ENCODE peak calls at places on chromosomes 3 and 15, in ten cellular contexts. L, Z, A, K, H, B, I, P, M and X are unnamed samples.

GRCh38 chr15:69170597-69170996 is 10.2 kb downstream of the GLCE start:
- DNase-seq in L (no peak), Z (no peak), A (no peak), K (no peak), H (no peak), B (no peak), I (no peak), P (no peak), M (no peak), X (no peak)

GRCh38 chr15:72472907-72473669 is 1.0 kb upstream of the ARIH1 start:
- DNase-seq in L (no peak), Z (no peak), A (no peak), K (no peak), H (no peak), B (peak), I (peak), P (no peak), M (no peak), X (no peak)

GRCh38 chr3:45874677-45875346 is 11.5 kb upstream of the CCR9 start:
- DNase-seq in L (no peak), Z (no peak), A (no peak), K (no peak), H (no peak), B (no peak), I (no peak), P (no peak), M (no peak), X (no peak)

GRCh38 chr3:132038198-132038825 is 3.5 kb upstream of the CPNE4 start:
- DNase-seq in L (no peak), Z (no peak), A (no peak), K (no peak), H (no peak), B (peak), I (peak), P (no peak), M (no peak), X (no peak)

GRCh38 chr3:61009025-61009424 is 242.2 kb downstream of the FHIT start:
- DNase-seq in L (no peak), Z (no peak), A (peak), K (no peak), H (no peak), B (no peak), I (peak), P (no peak), M (no peak), X (no peak)

GRCh38 chr3:151203053-151203420 is at the start of gene GPR171:
- DNase-seq in L (no peak), Z (no peak), A (no peak), K (peak), H (no peak), B (no peak), I (no peak), P (no peak), M (no peak), X (no peak)

GRCh38 chr3:104132566-104132997 is 1234.1 kb upstream of the ALCAM start:
- DNase-seq in L (no peak), Z (no peak), A (no peak), K (no peak), H (no peak), B (no peak), I (no peak), P (no peak), M (no peak), X (no peak)

GRCh38 chr3:134430950-134431445 is 54.8 kb downstream of the ANAPC13 start:
- DNase-seq in L (no peak), Z (no peak), A (no peak), K (no peak), H (no peak), B (no peak), I (no peak), P (no peak), M (no peak), X (no peak)

GRCh38 chr15:67880651-67881182 is 40.9 kb upstream of the RNU6-1 start:
- DNase-seq in L (no peak), Z (no peak), A (no peak), K (no peak), H (no peak), B (peak), I (no peak), P (peak), M (peak), X (no peak)

GRCh38 chr3:59498995-59499394 is 449.2 kb upstream of the CFAP20DC start:
- DNase-seq in L (no peak), Z (no peak), A (no peak), K (no peak), H (no peak), B (no peak), I (no peak), P (no peak), M (no peak), X (no peak)

GRCh38 chr3:119588112-119588511 is 8.8 kb downstream of the ADPRH start:
- DNase-seq in L (no peak), Z (peak), A (no peak), K (no peak), H (peak), B (no peak), I (no peak), P (peak), M (peak), X (no peak)

GRCh38 chr3:134197681-134198261 is 52.9 kb downstream of the RYK start:
- DNase-seq in L (no peak), Z (no peak), A (no peak), K (no peak), H (no peak), B (peak), I (peak), P (no peak), M (no peak), X (no peak)

GRCh38 chr3:153032891-153033290 is 129.1 kb upstream of the RAP2B start:
- DNase-seq in L (no peak), Z (no peak), A (no peak), K (no peak), H (no peak), B (no peak), I (no peak), P (no peak), M (no peak), X (no peak)

GRCh38 chr3:186668426-186668825 is 2.6 kb downstream of the HRG start:
- DNase-seq in L (no peak), Z (no peak), A (no peak), K (no peak), H (no peak), B (no peak), I (peak), P (no peak), M (no peak), X (no peak)

GRCh38 chr15:31235298-31236183 is 91.1 kb upstream of the KLF13 start:
- DNase-seq in L (no peak), Z (peak), A (peak), K (no peak), H (peak), B (peak), I (no peak), P (peak), M (peak), X (no peak)

GRCh38 chr15:98421419-98422085 is 226.8 kb upstream of the IGF1R start:
- DNase-seq in L (no peak), Z (peak), A (peak), K (peak), H (peak), B (peak), I (peak), P (peak), M (peak), X (peak)

GRCh38 chr15:38069506-38069905 is 135.1 kb downstream of the TMCO5A start:
- DNase-seq in L (no peak), Z (no peak), A (no peak), K (no peak), H (no peak), B (peak), I (no peak), P (peak), M (peak), X (no peak)

GRCh38 chr3:127456471-127457093 is 134.0 kb downstream of the TPRA1 start:
- DNase-seq in L (no peak), Z (no peak), A (peak), K (no peak), H (peak), B (no peak), I (peak), P (peak), M (peak), X (no peak)

GRCh38 chr3:129745253-129745652 is 138.8 kb upstream of the PLXND1 start:
- DNase-seq in L (no peak), Z (no peak), A (no peak), K (no peak), H (no peak), B (no peak), I (no peak), P (no peak), M (no peak), X (no peak)

GRCh38 chr15:89599021-89599420 is 23.8 kb downstream of the TICRR start:
- DNase-seq in L (no peak), Z (no peak), A (no peak), K (no peak), H (no peak), B (no peak), I (no peak), P (no peak), M (no peak), X (no peak)

GRCh38 chr3:127072221-127072771 is 89.4 kb downstream of the PLXNA1 start:
- DNase-seq in L (no peak), Z (no peak), A (peak), K (no peak), H (peak), B (no peak), I (no peak), P (no peak), M (no peak), X (no peak)

GRCh38 chr3:72848703-72849081 is 447 bp upstream of the SHQ1 start:
- DNase-seq in L (no peak), Z (no peak), A (no peak), K (no peak), H (no peak), B (no peak), I (no peak), P (no peak), M (no peak), X (no peak)

GRCh38 chr3:108029466-108029865 is 61.4 kb downstream of the CD47 start:
- DNase-seq in L (no peak), Z (no peak), A (no peak), K (no peak), H (no peak), B (no peak), I (no peak), P (no peak), M (no peak), X (no peak)

GRCh38 chr3:108088697-108089096 is 2.1 kb downstream of the CD47 start:
- DNase-seq in L (no peak), Z (no peak), A (no peak), K (no peak), H (no peak), B (no peak), I (no peak), P (no peak), M (no peak), X (no peak)

GRCh38 chr3:73502609-73503560 is 121.9 kb downstream of the PDZRN3 start:
- DNase-seq in L (peak), Z (peak), A (peak), K (peak), H (peak), B (peak), I (peak), P (peak), M (peak), X (peak)

GRCh38 chr3:172085557-172085895 is 46.1 kb downstream of the FNDC3B start:
- DNase-seq in L (no peak), Z (no peak), A (no peak), K (no peak), H (no peak), B (no peak), I (no peak), P (no peak), M (no peak), X (no peak)

GRCh38 chr3:112134335-112135124 is 1.5 kb upstream of the GCSAM start:
- DNase-seq in L (no peak), Z (no peak), A (no peak), K (no peak), H (no peak), B (no peak), I (peak), P (no peak), M (peak), X (no peak)

GRCh38 chr3:157064402-157064801 is 95.5 kb downstream of the CCNL1 start:
- DNase-seq in L (no peak), Z (no peak), A (no peak), K (no peak), H (no peak), B (no peak), I (peak), P (no peak), M (no peak), X (no peak)

GRCh38 chr3:157067114-157067513 is 92.8 kb downstream of the CCNL1 start:
- DNase-seq in L (no peak), Z (no peak), A (peak), K (peak), H (no peak), B (no peak), I (no peak), P (no peak), M (no peak), X (no peak)

GRCh38 chr3:157066335-157067071 is 93.4 kb downstream of the CCNL1 start:
- DNase-seq in L (no peak), Z (no peak), A (peak), K (no peak), H (no peak), B (no peak), I (no peak), P (no peak), M (no peak), X (peak)

GRCh38 chr3:157063926-157064325 is 96.0 kb downstream of the CCNL1 start:
- DNase-seq in L (no peak), Z (no peak), A (no peak), K (no peak), H (no peak), B (no peak), I (no peak), P (no peak), M (no peak), X (no peak)

DNA sequence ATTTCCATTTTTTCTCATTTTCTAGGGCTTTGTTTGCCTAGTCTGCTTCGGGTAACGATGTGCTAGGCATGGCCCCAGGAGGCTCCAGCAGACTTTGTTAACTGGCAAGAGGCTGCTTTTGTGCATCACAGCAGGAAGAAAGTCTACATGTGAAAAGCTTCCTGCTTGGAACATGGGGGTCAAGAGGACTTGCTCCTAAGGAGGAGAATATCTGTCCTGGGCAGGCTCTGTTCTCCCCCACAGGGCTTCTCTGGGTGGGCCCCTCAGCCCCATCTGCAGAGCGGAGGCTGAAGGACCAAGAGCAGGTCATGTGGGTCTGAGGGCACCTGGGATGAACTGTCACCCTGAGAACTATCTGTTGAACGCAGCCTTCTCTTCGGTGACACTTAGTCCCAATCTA is 94.7 kb downstream of the CCNL1 start:
- DNase-seq in L (no peak), Z (no peak), A (peak), K (no peak), H (no peak), B (no peak), I (peak), P (no peak), M (no peak), X (no peak)
- H3K27ac ChIP-seq in L (peak), Z (no peak), A (no peak), K (no peak), H (no peak), B (no peak), I (no peak), P (no peak), M (no peak), X (no peak)

GRCh38 chr3:30665539-30665938 is 59.1 kb downstream of the TGFBR2 start:
- DNase-seq in L (no peak), Z (no peak), A (no peak), K (no peak), H (no peak), B (no peak), I (no peak), P (no peak), M (no peak), X (no peak)

GRCh38 chr3:30666564-30667249 is 60.3 kb downstream of the TGFBR2 start:
- DNase-seq in L (no peak), Z (no peak), A (no peak), K (no peak), H (no peak), B (no peak), I (peak), P (no peak), M (no peak), X (no peak)

GRCh38 chr3:30664884-30665283 is 58.5 kb downstream of the TGFBR2 start:
- DNase-seq in L (no peak), Z (no peak), A (no peak), K (no peak), H (no peak), B (no peak), I (no peak), P (no peak), M (no peak), X (no peak)

GRCh38 chr3:30668051-30668609 is 61.7 kb downstream of the TGFBR2 start:
- DNase-seq in L (no peak), Z (no peak), A (no peak), K (no peak), H (no peak), B (no peak), I (peak), P (no peak), M (no peak), X (no peak)

GRCh38 chr3:30667250-30667585 is 60.8 kb downstream of the TGFBR2 start:
- DNase-seq in L (no peak), Z (no peak), A (no peak), K (no peak), H (no peak), B (no peak), I (peak), P (no peak), M (no peak), X (no peak)
- H3K27ac ChIP-seq in L (no peak), Z (peak), A (peak), K (no peak), H (no peak), B (peak), I (no peak), P (no peak), M (no peak), X (peak)

GRCh38 chr3:193844472-193844871 is 251.5 kb downstream of the OPA1 start:
- DNase-seq in L (no peak), Z (no peak), A (no peak), K (no peak), H (no peak), B (no peak), I (no peak), P (no peak), M (no peak), X (no peak)
- H3K27ac ChIP-seq in L (no peak), Z (no peak), A (no peak), K (no peak), H (no peak), B (peak), I (no peak), P (no peak), M (peak), X (no peak)

GRCh38 chr3:30306896-30307295 is 299.5 kb upstream of the TGFBR2 start:
- DNase-seq in L (no peak), Z (no peak), A (no peak), K (no peak), H (no peak), B (no peak), I (no peak), P (no peak), M (no peak), X (no peak)
- H3K27ac ChIP-seq in L (no peak), Z (no peak), A (no peak), K (no peak), H (no peak), B (no peak), I (no peak), P (no peak), M (no peak), X (no peak)

DNA sequence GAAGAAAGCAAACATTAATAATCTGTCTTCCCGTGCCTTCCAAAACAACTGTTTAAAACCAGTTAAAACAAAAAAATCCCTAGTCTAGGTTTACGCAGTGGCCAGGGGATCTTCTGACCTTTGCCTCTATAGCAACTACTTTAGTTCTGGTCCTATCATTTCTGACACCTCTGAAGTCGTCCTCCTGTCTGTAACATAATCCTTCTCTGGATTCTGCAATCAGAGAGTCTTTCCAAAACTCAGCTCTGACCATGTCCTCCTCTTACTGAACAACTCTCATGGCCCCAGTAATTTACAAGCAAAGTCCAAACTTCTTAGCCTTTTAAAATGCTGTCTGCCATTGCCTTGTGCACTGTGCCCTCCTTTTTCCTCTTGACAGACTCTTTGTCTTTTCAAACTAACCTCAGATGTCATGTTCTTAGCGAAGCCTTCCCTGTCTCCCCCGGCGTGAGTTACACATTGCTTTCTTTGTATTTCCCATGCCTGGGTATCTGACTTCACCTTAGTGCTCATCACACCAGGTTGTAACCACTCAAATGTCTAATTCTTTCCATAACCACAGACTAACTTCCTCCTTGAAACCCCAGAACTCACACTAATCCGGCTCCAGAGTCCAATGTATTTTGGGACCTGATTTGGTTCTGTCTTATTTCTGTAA is 105.2 kb upstream of the BNIP2 start:
- DNase-seq in L (no peak), Z (no peak), A (no peak), K (no peak), H (no peak), B (no peak), I (no peak), P (no peak), M (no peak), X (no peak)
- H3K27ac ChIP-seq in L (no peak), Z (no peak), A (no peak), K (no peak), H (no peak), B (no peak), I (no peak), P (no peak), M (no peak), X (no peak)

GRCh38 chr3:14926592-14926991 is 20.8 kb upstream of the NR2C2 start:
- DNase-seq in L (no peak), Z (no peak), A (no peak), K (no peak), H (no peak), B (no peak), I (no peak), P (no peak), M (no peak), X (no peak)
- H3K27ac ChIP-seq in L (no peak), Z (no peak), A (no peak), K (no peak), H (no peak), B (no peak), I (no peak), P (no peak), M (no peak), X (no peak)

GRCh38 chr15:82539690-82540054 is 585 bp downstream of the RPS17 start:
- DNase-seq in L (no peak), Z (no peak), A (no peak), K (no peak), H (peak), B (no peak), I (no peak), P (no peak), M (peak), X (no peak)
- H3K27ac ChIP-seq in L (peak), Z (peak), A (peak), K (peak), H (peak), B (peak), I (peak), P (peak), M (peak), X (peak)

DNA sequence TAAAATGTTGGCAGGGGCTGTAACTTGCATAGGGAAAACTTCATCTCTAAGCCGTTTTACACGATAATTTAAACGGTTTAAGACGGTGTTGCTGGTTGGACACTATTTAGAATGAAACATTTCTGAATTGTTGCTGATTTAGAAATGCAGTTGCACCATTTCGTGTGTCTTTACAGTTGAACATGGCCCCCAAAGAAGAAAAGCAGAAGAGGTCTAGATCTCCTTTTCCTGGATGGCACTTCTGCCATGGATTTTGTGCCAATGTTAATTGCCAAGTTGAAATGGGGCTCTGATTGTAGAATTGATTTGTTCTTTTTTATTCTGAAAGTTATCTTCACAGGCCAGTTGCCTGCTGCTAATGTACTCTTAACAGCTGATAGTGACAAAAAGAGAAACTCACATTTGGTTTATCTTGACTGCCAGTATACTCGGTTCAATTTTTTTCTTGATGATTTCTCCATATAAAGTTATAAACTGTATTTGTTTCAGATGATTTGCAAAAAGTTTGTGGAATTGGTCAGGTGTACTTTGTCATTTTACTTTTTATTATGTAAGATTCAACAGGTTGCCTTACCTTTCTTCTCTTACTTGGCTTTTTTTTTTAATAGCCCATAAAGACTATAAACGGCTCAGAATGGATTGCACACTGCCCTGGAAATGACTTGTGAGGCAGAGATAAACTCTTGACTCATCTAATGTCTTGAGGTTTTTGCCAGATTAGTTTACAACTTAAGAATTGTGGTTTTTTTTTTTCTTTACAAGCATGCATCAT is 1.4 kb downstream of the APPL1 start:
- DNase-seq in L (no peak), Z (no peak), A (no peak), K (no peak), H (no peak), B (peak), I (no peak), P (no peak), M (no peak), X (no peak)
- H3K27ac ChIP-seq in L (peak), Z (peak), A (peak), K (no peak), H (no peak), B (peak), I (no peak), P (no peak), M (peak), X (no peak)